ENCODE peak calls at places on chromosomes 1 and 21, in nine cellular contexts. B is left ventricle myocardium inferior, M is SJSA1, K is K562, V is heart left ventricle, T is left lung, Q is H1, L is GM23248, D is adipocyte. S is an unnamed sample.

GRCh38 chr1:9066945-9067807 is 2.3 kb downstream of the SLC2A5 start:
- DNase-seq in B (peak; percentile 68), M (peak; percentile 55), K (no peak), V (peak; percentile 74), T (peak; percentile 76), Q (no peak), L (peak; percentile 95), D (peak; percentile 73), S (no peak)

GRCh38 chr1:24015226-24016210 is 35.4 kb upstream of the SRSF10 start:
- DNase-seq in B (no peak), M (no peak), K (no peak), V (peak; percentile 58), T (no peak), Q (no peak), L (peak; percentile 92), D (peak; percentile 83), S (no peak)

GRCh38 chr1:157197906-157198435 is 59.8 kb upstream of the ETV3 start:
- DNase-seq in B (no peak), M (no peak), K (no peak), V (no peak), T (no peak), Q (no peak), L (no peak), D (no peak), S (no peak)

GRCh38 chr1:216836316-216836715 is 113.1 kb upstream of the ESRRG start:
- DNase-seq in B (no peak), M (no peak), K (no peak), V (no peak), T (no peak), Q (no peak), L (no peak), D (no peak), S (no peak)

GRCh38 chr1:184078564-184079107 is 27.1 kb downstream of the TSEN15 start:
- DNase-seq in B (no peak), M (no peak), K (no peak), V (no peak), T (no peak), Q (no peak), L (no peak), D (peak; percentile 59), S (no peak)

GRCh38 chr1:37071829-37072228 is 37.5 kb upstream of the GRIK3 start:
- DNase-seq in B (peak; percentile 22), M (no peak), K (no peak), V (no peak), T (no peak), Q (no peak), L (no peak), D (no peak), S (no peak)

GRCh38 chr1:176391621-176392020 is 71.4 kb upstream of the PAPPA2 start:
- DNase-seq in B (no peak), M (no peak), K (no peak), V (peak; percentile 9), T (no peak), Q (no peak), L (no peak), D (no peak), S (no peak)

GRCh38 chr1:200877839-200878551 is 5.2 kb downstream of the GPR25 start:
- DNase-seq in B (no peak), M (no peak), K (no peak), V (no peak), T (no peak), Q (peak; percentile 33), L (peak; percentile 24), D (no peak), S (no peak)

GRCh38 chr1:13702425-13703127 is 2.6 kb downstream of the PRDM2 start:
- DNase-seq in B (no peak), M (no peak), K (no peak), V (no peak), T (no peak), Q (no peak), L (no peak), D (no peak), S (no peak)

GRCh38 chr1:25468037-25468436 is 37.3 kb downstream of the MACO1 start:
- DNase-seq in B (no peak), M (no peak), K (no peak), V (no peak), T (no peak), Q (no peak), L (peak; percentile 41), D (peak; percentile 12), S (no peak)

GRCh38 chr1:6111571-6111970 is 65.9 kb downstream of the KCNAB2 start:
- DNase-seq in B (no peak), M (peak; percentile 75), K (no peak), V (no peak), T (no peak), Q (no peak), L (peak; percentile 52), D (no peak), S (no peak)

GRCh38 chr1:15761729-15762128 is 3.1 kb downstream of the FBLIM1 start:
- DNase-seq in B (no peak), M (no peak), K (no peak), V (no peak), T (no peak), Q (no peak), L (no peak), D (no peak), S (no peak)

GRCh38 chr1:143667730-143668129 is 304.1 kb downstream of the FAM72C start:
- DNase-seq in B (no peak), M (no peak), K (no peak), V (no peak), T (no peak), Q (no peak), L (no peak), D (no peak), S (no peak)
- H3K9me3 ChIP-seq in B (peaks cover 28% of the 10 kb centered on the region), M (no peaks in the 10 kb centered on the region), K (no peaks in the 10 kb centered on the region), V (peaks cover 16% of the 10 kb centered on the region), T (no peaks in the 10 kb centered on the region), Q (peaks cover 12% of the 10 kb centered on the region), L (no peaks in the 10 kb centered on the region), D (peaks cover 21% of the 10 kb centered on the region), S (no peaks in the 10 kb centered on the region)

DNA sequence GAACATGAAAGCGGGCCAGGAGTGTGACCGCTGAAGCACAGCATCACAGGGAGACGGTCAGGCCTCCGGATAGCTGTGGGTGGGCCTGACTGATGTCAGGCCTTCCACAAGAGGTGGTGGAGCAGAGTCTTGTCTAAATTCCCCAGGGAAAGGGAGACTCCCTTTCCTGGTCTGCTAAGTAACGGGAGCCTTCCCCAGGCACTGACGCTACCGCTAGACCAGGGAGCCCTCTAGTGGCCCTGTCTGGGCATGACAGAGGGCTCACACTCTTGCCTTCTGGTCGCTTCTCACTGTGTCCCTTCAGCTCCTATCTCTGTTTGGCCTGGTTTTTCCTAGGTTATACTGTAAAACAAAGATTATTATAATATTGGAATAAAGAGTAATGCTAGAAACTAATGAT is 36.5 kb downstream of the ZNF695 start:
- DNase-seq in B (peak; percentile 61), M (no peak), K (peak; percentile 25), V (peak; percentile 56), T (peak; percentile 55), Q (peak; percentile 82), L (peak; percentile 66), D (peak; percentile 7), S (peak; percentile 65)
- H3K9me3 ChIP-seq in B (peaks cover 21% of the 10 kb centered on the region), M (peaks cover 3% of the 10 kb centered on the region), K (peaks cover 9% of the 10 kb centered on the region), V (peaks cover 5% of the 10 kb centered on the region), T (no peaks in the 10 kb centered on the region), Q (peaks cover 31% of the 10 kb centered on the region), L (no peaks in the 10 kb centered on the region), D (peaks cover 12% of the 10 kb centered on the region), S (no peaks in the 10 kb centered on the region)

DNA sequence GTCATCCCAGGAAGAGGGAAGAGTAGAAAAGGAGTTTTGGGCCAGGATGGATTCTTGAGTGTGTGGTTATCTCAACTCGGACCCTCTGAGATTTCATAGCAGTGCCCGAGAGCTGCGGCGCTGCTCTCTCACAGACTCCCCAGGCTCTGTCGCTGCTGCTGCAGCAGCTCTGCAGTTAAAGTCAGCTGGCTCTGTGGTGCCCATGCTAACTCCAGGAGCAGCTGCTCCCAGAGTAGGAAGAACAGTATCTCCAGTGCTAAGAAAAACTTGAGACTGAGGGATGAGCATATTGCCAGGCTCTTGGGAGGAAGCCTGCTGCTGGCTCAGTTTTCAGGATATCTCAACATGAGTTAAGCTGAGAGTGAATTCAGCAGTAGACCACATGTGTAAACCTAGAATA is 4.4 kb downstream of the LCE2D start:
- DNase-seq in B (no peak), M (no peak), K (no peak), V (no peak), T (no peak), Q (no peak), L (no peak), D (no peak), S (no peak)
- H3K9me3 ChIP-seq in B (no peaks in the 10 kb centered on the region), M (no peaks in the 10 kb centered on the region), K (no peaks in the 10 kb centered on the region), V (no peaks in the 10 kb centered on the region), T (no peaks in the 10 kb centered on the region), Q (peaks cover 67% of the 10 kb centered on the region), L (no peaks in the 10 kb centered on the region), D (no peaks in the 10 kb centered on the region), S (no peaks in the 10 kb centered on the region)

GRCh38 chr21:7957713-7958064 is 2563.7 kb upstream of the TPTE start:
- DNase-seq in B (no peak), M (no peak), K (no peak), V (no peak), T (no peak), Q (no peak), L (no peak), D (no peak), S (no peak)

GRCh38 chr21:7952648-7953047 is 2568.7 kb upstream of the TPTE start:
- DNase-seq in B (no peak), M (no peak), K (no peak), V (no peak), T (no peak), Q (no peak), L (no peak), D (no peak), S (no peak)

GRCh38 chr21:7951854-7952519 is 2569.4 kb upstream of the TPTE start:
- DNase-seq in B (no peak), M (no peak), K (no peak), V (no peak), T (no peak), Q (no peak), L (no peak), D (no peak), S (no peak)

GRCh38 chr21:7947422-7947821 is 2574.0 kb upstream of the TPTE start:
- DNase-seq in B (no peak), M (no peak), K (no peak), V (no peak), T (no peak), Q (no peak), L (no peak), D (no peak), S (no peak)

DNA sequence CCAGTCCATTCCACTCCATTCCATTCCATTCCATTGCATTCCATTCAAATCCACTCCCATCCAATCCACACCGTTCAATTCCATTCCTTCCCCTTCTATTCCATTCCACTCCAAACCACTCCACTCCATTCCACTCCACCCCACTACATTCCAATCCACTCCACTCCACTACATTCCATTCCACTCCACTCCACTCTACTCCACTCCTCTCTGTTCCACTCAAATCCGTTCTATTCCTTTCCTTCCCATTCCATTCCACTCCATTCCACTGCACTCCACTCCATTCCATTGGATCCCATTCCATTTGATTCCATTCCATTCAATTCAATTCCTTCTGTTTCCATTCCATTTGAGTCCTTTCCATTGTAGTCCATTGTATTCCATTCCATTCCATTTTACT is 2568.3 kb upstream of the TPTE start:
- DNase-seq in B (no peak), M (no peak), K (no peak), V (no peak), T (no peak), Q (no peak), L (no peak), D (no peak), S (no peak)
- H3K9me3 ChIP-seq in B (no peaks in the 10 kb centered on the region), M (peaks cover 50% of the 10 kb centered on the region), K (peaks cover 6% of the 10 kb centered on the region), V (peaks cover 11% of the 10 kb centered on the region), T (peaks cover 36% of the 10 kb centered on the region), Q (peaks cover 98% of the 10 kb centered on the region), L (peaks cover 36% of the 10 kb centered on the region), D (peaks cover 83% of the 10 kb centered on the region), S (peaks cover 70% of the 10 kb centered on the region)

GRCh38 chr21:44420416-44421205 is 34.7 kb upstream of the LRRC3 start:
- DNase-seq in B (peak; percentile 6), M (peak; percentile 28), K (no peak), V (no peak), T (peak; percentile 9), Q (no peak), L (no peak), D (no peak), S (peak; percentile 27)
- H3K9me3 ChIP-seq in B (no peaks in the 10 kb centered on the region), M (peaks cover 4% of the 10 kb centered on the region), K (peaks cover 3% of the 10 kb centered on the region), V (no peaks in the 10 kb centered on the region), T (no peaks in the 10 kb centered on the region), Q (peaks cover 21% of the 10 kb centered on the region), L (no peaks in the 10 kb centered on the region), D (no peaks in the 10 kb centered on the region), S (no peaks in the 10 kb centered on the region)